ENCODE peak calls at places on chromosomes 16 and 17, in ten cellular contexts. One of them, this sample, is unnamed.

GRCh38 chr17:38559025-38559879 is 46.5 kb downstream of the SRCIN1 start:
- DNase-seq in mucosa of descending colon: peak; percentile 93
- DNase-seq in hippocampal formation: no peak
- DNase-seq in stimulated activated CD4-positive, alpha-beta T cell treated with anti-CD3 and anti-CD28 coated beads, TNF-alpha, amount 100 ng/mL, for 4 hours: peak; percentile 87
- DNase-seq in SHP77: peak; percentile 95
- DNase-seq in GM12864: peak; percentile 57
- DNase-seq in nucleus accumbens: no peak
- DNase-seq in cardiac muscle cell: peak; percentile 84
- DNase-seq in lung: peak; percentile 91
- DNase-seq in iris pigment epithelial cell: peak; percentile 74
- DNase-seq in this sample: peak; percentile 89

GRCh38 chr16:19908921-19909320 is 24.3 kb upstream of the GPRC5B start:
- DNase-seq in cardiac muscle cell: no peak
- DNase-seq in hippocampal formation: no peak
- DNase-seq in mucosa of descending colon: no peak
- DNase-seq in iris pigment epithelial cell: no peak
- DNase-seq in GM12864: no peak
- DNase-seq in nucleus accumbens: no peak
- DNase-seq in SHP77: no peak
- DNase-seq in stimulated activated CD4-positive, alpha-beta T cell treated with anti-CD3 and anti-CD28 coated beads, TNF-alpha, amount 100 ng/mL, for 4 hours: no peak
- DNase-seq in lung: no peak
- DNase-seq in this sample: no peak

GRCh38 chr17:74259667-74260524 is 14.1 kb upstream of the DNAI2 start:
- DNase-seq in iris pigment epithelial cell: no peak
- DNase-seq in SHP77: no peak
- DNase-seq in cardiac muscle cell: no peak
- DNase-seq in lung: no peak
- DNase-seq in GM12864: no peak
- DNase-seq in nucleus accumbens: no peak
- DNase-seq in hippocampal formation: no peak
- DNase-seq in stimulated activated CD4-positive, alpha-beta T cell treated with anti-CD3 and anti-CD28 coated beads, TNF-alpha, amount 100 ng/mL, for 4 hours: no peak
- DNase-seq in mucosa of descending colon: no peak
- DNase-seq in this sample: no peak

GRCh38 chr16:54633943-54634362 is 296.7 kb upstream of the IRX5 start:
- DNase-seq in lung: peak; percentile 48
- DNase-seq in iris pigment epithelial cell: peak; percentile 18
- DNase-seq in cardiac muscle cell: peak; percentile 44
- DNase-seq in GM12864: no peak
- DNase-seq in mucosa of descending colon: no peak
- DNase-seq in hippocampal formation: no peak
- DNase-seq in SHP77: peak; percentile 10
- DNase-seq in stimulated activated CD4-positive, alpha-beta T cell treated with anti-CD3 and anti-CD28 coated beads, TNF-alpha, amount 100 ng/mL, for 4 hours: no peak
- DNase-seq in nucleus accumbens: no peak
- DNase-seq in this sample: no peak

GRCh38 chr17:38885728-38886642 is 16.1 kb downstream of the LASP1 start:
- DNase-seq in hippocampal formation: peak; percentile 50
- DNase-seq in stimulated activated CD4-positive, alpha-beta T cell treated with anti-CD3 and anti-CD28 coated beads, TNF-alpha, amount 100 ng/mL, for 4 hours: no peak
- DNase-seq in lung: no peak
- DNase-seq in GM12864: no peak
- DNase-seq in SHP77: no peak
- DNase-seq in nucleus accumbens: peak; percentile 24
- DNase-seq in iris pigment epithelial cell: peak; percentile 75
- DNase-seq in mucosa of descending colon: no peak
- DNase-seq in cardiac muscle cell: peak; percentile 71
- DNase-seq in this sample: peak; percentile 50

GRCh38 chr17:30961213-30962188 is 9.3 kb upstream of the RNF135 start:
- DNase-seq in GM12864: peak; percentile 64
- DNase-seq in SHP77: no peak
- DNase-seq in lung: no peak
- DNase-seq in mucosa of descending colon: no peak
- DNase-seq in cardiac muscle cell: no peak
- DNase-seq in nucleus accumbens: no peak
- DNase-seq in stimulated activated CD4-positive, alpha-beta T cell treated with anti-CD3 and anti-CD28 coated beads, TNF-alpha, amount 100 ng/mL, for 4 hours: no peak
- DNase-seq in hippocampal formation: peak; percentile 10
- DNase-seq in iris pigment epithelial cell: no peak
- DNase-seq in this sample: no peak

GRCh38 chr17:10295728-10296343 is 77.0 kb downstream of the MYH13 start:
- DNase-seq in stimulated activated CD4-positive, alpha-beta T cell treated with anti-CD3 and anti-CD28 coated beads, TNF-alpha, amount 100 ng/mL, for 4 hours: no peak
- DNase-seq in nucleus accumbens: no peak
- DNase-seq in lung: peak; percentile 54
- DNase-seq in hippocampal formation: peak; percentile 37
- DNase-seq in GM12864: no peak
- DNase-seq in mucosa of descending colon: peak; percentile 54
- DNase-seq in SHP77: peak; percentile 51
- DNase-seq in iris pigment epithelial cell: peak; percentile 52
- DNase-seq in cardiac muscle cell: peak; percentile 75
- DNase-seq in this sample: peak; percentile 10

GRCh38 chr16:50868577-50868976 is 126.7 kb downstream of the CYLD start:
- DNase-seq in hippocampal formation: no peak
- DNase-seq in lung: no peak
- DNase-seq in iris pigment epithelial cell: no peak
- DNase-seq in nucleus accumbens: no peak
- DNase-seq in GM12864: no peak
- DNase-seq in mucosa of descending colon: no peak
- DNase-seq in SHP77: no peak
- DNase-seq in cardiac muscle cell: no peak
- DNase-seq in stimulated activated CD4-positive, alpha-beta T cell treated with anti-CD3 and anti-CD28 coated beads, TNF-alpha, amount 100 ng/mL, for 4 hours: no peak
- DNase-seq in this sample: no peak

GRCh38 chr17:83109793-83110645 is 30.6 kb downstream of the METRNL start:
- DNase-seq in iris pigment epithelial cell: peak; percentile 85
- DNase-seq in GM12864: no peak
- DNase-seq in cardiac muscle cell: peak; percentile 73
- DNase-seq in lung: peak; percentile 93
- DNase-seq in SHP77: no peak
- DNase-seq in mucosa of descending colon: peak; percentile 82
- DNase-seq in nucleus accumbens: no peak
- DNase-seq in hippocampal formation: no peak
- DNase-seq in stimulated activated CD4-positive, alpha-beta T cell treated with anti-CD3 and anti-CD28 coated beads, TNF-alpha, amount 100 ng/mL, for 4 hours: no peak
- DNase-seq in this sample: no peak

GRCh38 chr17:40022961-40023541 is 7.8 kb downstream of the CSF3 start:
- DNase-seq in cardiac muscle cell: no peak
- DNase-seq in stimulated activated CD4-positive, alpha-beta T cell treated with anti-CD3 and anti-CD28 coated beads, TNF-alpha, amount 100 ng/mL, for 4 hours: no peak
- DNase-seq in GM12864: no peak
- DNase-seq in nucleus accumbens: no peak
- DNase-seq in iris pigment epithelial cell: no peak
- DNase-seq in hippocampal formation: no peak
- DNase-seq in mucosa of descending colon: peak; percentile 74
- DNase-seq in lung: no peak
- DNase-seq in SHP77: no peak
- DNase-seq in this sample: no peak

GRCh38 chr16:88442435-88442810 is 10.7 kb upstream of the ZFPM1 start:
- DNase-seq in hippocampal formation: no peak
- DNase-seq in iris pigment epithelial cell: no peak
- DNase-seq in nucleus accumbens: no peak
- DNase-seq in mucosa of descending colon: no peak
- DNase-seq in SHP77: no peak
- DNase-seq in stimulated activated CD4-positive, alpha-beta T cell treated with anti-CD3 and anti-CD28 coated beads, TNF-alpha, amount 100 ng/mL, for 4 hours: no peak
- DNase-seq in lung: no peak
- DNase-seq in cardiac muscle cell: no peak
- DNase-seq in GM12864: no peak
- DNase-seq in this sample: no peak

GRCh38 chr16:46748775-46749705 is 896 bp upstream of the MYLK3 start:
- DNase-seq in iris pigment epithelial cell: no peak
- DNase-seq in cardiac muscle cell: peak; percentile 92
- DNase-seq in mucosa of descending colon: no peak
- DNase-seq in lung: no peak
- DNase-seq in nucleus accumbens: no peak
- DNase-seq in GM12864: no peak
- DNase-seq in hippocampal formation: no peak
- DNase-seq in stimulated activated CD4-positive, alpha-beta T cell treated with anti-CD3 and anti-CD28 coated beads, TNF-alpha, amount 100 ng/mL, for 4 hours: no peak
- DNase-seq in SHP77: peak; percentile 73
- DNase-seq in this sample: no peak

GRCh38 chr17:49973271-49973615 is 4.3 kb downstream of the DLX4 start:
- DNase-seq in lung: no peak
- DNase-seq in mucosa of descending colon: no peak
- DNase-seq in hippocampal formation: no peak
- DNase-seq in stimulated activated CD4-positive, alpha-beta T cell treated with anti-CD3 and anti-CD28 coated beads, TNF-alpha, amount 100 ng/mL, for 4 hours: no peak
- DNase-seq in SHP77: no peak
- DNase-seq in iris pigment epithelial cell: no peak
- DNase-seq in nucleus accumbens: no peak
- DNase-seq in cardiac muscle cell: no peak
- DNase-seq in GM12864: no peak
- DNase-seq in this sample: no peak

GRCh38 chr17:77188084-77189066 is 47.6 kb downstream of the SEC14L1 start:
- DNase-seq in GM12864: no peak
- DNase-seq in cardiac muscle cell: no peak
- DNase-seq in stimulated activated CD4-positive, alpha-beta T cell treated with anti-CD3 and anti-CD28 coated beads, TNF-alpha, amount 100 ng/mL, for 4 hours: no peak
- DNase-seq in mucosa of descending colon: no peak
- DNase-seq in iris pigment epithelial cell: peak; percentile 73
- DNase-seq in lung: no peak
- DNase-seq in nucleus accumbens: no peak
- DNase-seq in SHP77: no peak
- DNase-seq in hippocampal formation: no peak
- DNase-seq in this sample: no peak

GRCh38 chr17:55648086-55648485 is 74.6 kb downstream of the TMEM100 start:
- DNase-seq in SHP77: no peak
- DNase-seq in nucleus accumbens: no peak
- DNase-seq in GM12864: no peak
- DNase-seq in mucosa of descending colon: no peak
- DNase-seq in hippocampal formation: no peak
- DNase-seq in lung: no peak
- DNase-seq in iris pigment epithelial cell: peak; percentile 16
- DNase-seq in cardiac muscle cell: no peak
- DNase-seq in stimulated activated CD4-positive, alpha-beta T cell treated with anti-CD3 and anti-CD28 coated beads, TNF-alpha, amount 100 ng/mL, for 4 hours: no peak
- DNase-seq in this sample: no peak

GRCh38 chr17:46982577-46982976 is 3.5 kb upstream of the RPRML start:
- DNase-seq in stimulated activated CD4-positive, alpha-beta T cell treated with anti-CD3 and anti-CD28 coated beads, TNF-alpha, amount 100 ng/mL, for 4 hours: no peak
- DNase-seq in iris pigment epithelial cell: no peak
- DNase-seq in nucleus accumbens: no peak
- DNase-seq in hippocampal formation: no peak
- DNase-seq in cardiac muscle cell: no peak
- DNase-seq in GM12864: no peak
- DNase-seq in SHP77: no peak
- DNase-seq in lung: no peak
- DNase-seq in mucosa of descending colon: no peak
- DNase-seq in this sample: no peak

GRCh38 chr17:77328823-77329740 is 188.3 kb downstream of the SEC14L1 start:
- DNase-seq in mucosa of descending colon: peak; percentile 46
- DNase-seq in iris pigment epithelial cell: no peak
- DNase-seq in stimulated activated CD4-positive, alpha-beta T cell treated with anti-CD3 and anti-CD28 coated beads, TNF-alpha, amount 100 ng/mL, for 4 hours: no peak
- DNase-seq in cardiac muscle cell: no peak
- DNase-seq in SHP77: peak; percentile 22
- DNase-seq in nucleus accumbens: no peak
- DNase-seq in lung: peak; percentile 28
- DNase-seq in hippocampal formation: no peak
- DNase-seq in GM12864: no peak
- DNase-seq in this sample: no peak

GRCh38 chr17:32870027-32870670 is 6.8 kb downstream of the MYO1D start:
- DNase-seq in cardiac muscle cell: no peak
- DNase-seq in SHP77: no peak
- DNase-seq in mucosa of descending colon: no peak
- DNase-seq in nucleus accumbens: no peak
- DNase-seq in stimulated activated CD4-positive, alpha-beta T cell treated with anti-CD3 and anti-CD28 coated beads, TNF-alpha, amount 100 ng/mL, for 4 hours: no peak
- DNase-seq in hippocampal formation: no peak
- DNase-seq in GM12864: no peak
- DNase-seq in lung: no peak
- DNase-seq in iris pigment epithelial cell: no peak
- DNase-seq in this sample: no peak

GRCh38 chr17:76940293-76940692 is 72.1 kb downstream of the MGAT5B start:
- DNase-seq in lung: no peak
- DNase-seq in SHP77: no peak
- DNase-seq in cardiac muscle cell: no peak
- DNase-seq in mucosa of descending colon: no peak
- DNase-seq in stimulated activated CD4-positive, alpha-beta T cell treated with anti-CD3 and anti-CD28 coated beads, TNF-alpha, amount 100 ng/mL, for 4 hours: no peak
- DNase-seq in nucleus accumbens: no peak
- DNase-seq in iris pigment epithelial cell: no peak
- DNase-seq in hippocampal formation: no peak
- DNase-seq in GM12864: no peak
- DNase-seq in this sample: no peak

GRCh38 chr17:77200711-77201110 is 59.9 kb downstream of the SEC14L1 start:
- DNase-seq in GM12864: no peak
- DNase-seq in stimulated activated CD4-positive, alpha-beta T cell treated with anti-CD3 and anti-CD28 coated beads, TNF-alpha, amount 100 ng/mL, for 4 hours: no peak
- DNase-seq in iris pigment epithelial cell: no peak
- DNase-seq in cardiac muscle cell: no peak
- DNase-seq in mucosa of descending colon: no peak
- DNase-seq in SHP77: no peak
- DNase-seq in hippocampal formation: no peak
- DNase-seq in nucleus accumbens: no peak
- DNase-seq in lung: no peak
- DNase-seq in this sample: no peak

GRCh38 chr17:4852504-4853075 is 19.4 kb downstream of the MINK1 start:
- DNase-seq in cardiac muscle cell: peak; percentile 25
- DNase-seq in mucosa of descending colon: no peak
- DNase-seq in GM12864: no peak
- DNase-seq in iris pigment epithelial cell: peak; percentile 66
- DNase-seq in nucleus accumbens: no peak
- DNase-seq in stimulated activated CD4-positive, alpha-beta T cell treated with anti-CD3 and anti-CD28 coated beads, TNF-alpha, amount 100 ng/mL, for 4 hours: no peak
- DNase-seq in hippocampal formation: no peak
- DNase-seq in SHP77: peak; percentile 47
- DNase-seq in lung: no peak
- DNase-seq in this sample: no peak

GRCh38 chr17:30908717-30909420 is 2.8 kb upstream of the TEFM start:
- DNase-seq in nucleus accumbens: no peak
- DNase-seq in GM12864: no peak
- DNase-seq in hippocampal formation: no peak
- DNase-seq in lung: no peak
- DNase-seq in mucosa of descending colon: no peak
- DNase-seq in SHP77: no peak
- DNase-seq in cardiac muscle cell: no peak
- DNase-seq in stimulated activated CD4-positive, alpha-beta T cell treated with anti-CD3 and anti-CD28 coated beads, TNF-alpha, amount 100 ng/mL, for 4 hours: no peak
- DNase-seq in iris pigment epithelial cell: no peak
- DNase-seq in this sample: no peak

GRCh38 chr16:1073566-1074378 is 1.2 kb downstream of the SSTR5 start:
- DNase-seq in iris pigment epithelial cell: no peak
- DNase-seq in lung: no peak
- DNase-seq in nucleus accumbens: no peak
- DNase-seq in hippocampal formation: no peak
- DNase-seq in cardiac muscle cell: peak; percentile 51
- DNase-seq in stimulated activated CD4-positive, alpha-beta T cell treated with anti-CD3 and anti-CD28 coated beads, TNF-alpha, amount 100 ng/mL, for 4 hours: no peak
- DNase-seq in SHP77: no peak
- DNase-seq in GM12864: no peak
- DNase-seq in mucosa of descending colon: no peak
- DNase-seq in this sample: no peak

GRCh38 chr17:5126719-5127488 is 11.1 kb downstream of the USP6 start:
- DNase-seq in iris pigment epithelial cell: no peak
- DNase-seq in mucosa of descending colon: no peak
- DNase-seq in stimulated activated CD4-positive, alpha-beta T cell treated with anti-CD3 and anti-CD28 coated beads, TNF-alpha, amount 100 ng/mL, for 4 hours: no peak
- DNase-seq in hippocampal formation: no peak
- DNase-seq in nucleus accumbens: no peak
- DNase-seq in SHP77: no peak
- DNase-seq in GM12864: no peak
- DNase-seq in cardiac muscle cell: no peak
- DNase-seq in lung: peak; percentile 21
- DNase-seq in this sample: no peak

GRCh38 chr17:78359216-78359935 is 501 bp downstream of the SOCS3 start:
- DNase-seq in stimulated activated CD4-positive, alpha-beta T cell treated with anti-CD3 and anti-CD28 coated beads, TNF-alpha, amount 100 ng/mL, for 4 hours: no peak
- DNase-seq in SHP77: peak; percentile 48
- DNase-seq in nucleus accumbens: no peak
- DNase-seq in GM12864: no peak
- DNase-seq in cardiac muscle cell: peak; percentile 42
- DNase-seq in iris pigment epithelial cell: peak; percentile 54
- DNase-seq in mucosa of descending colon: no peak
- DNase-seq in hippocampal formation: no peak
- DNase-seq in lung: no peak
- DNase-seq in this sample: no peak

GRCh38 chr16:1188781-1189189 is 35.9 kb downstream of the CACNA1H start:
- DNase-seq in iris pigment epithelial cell: peak; percentile 31
- DNase-seq in SHP77: no peak
- DNase-seq in lung: no peak
- DNase-seq in stimulated activated CD4-positive, alpha-beta T cell treated with anti-CD3 and anti-CD28 coated beads, TNF-alpha, amount 100 ng/mL, for 4 hours: no peak
- DNase-seq in cardiac muscle cell: peak; percentile 87
- DNase-seq in hippocampal formation: no peak
- DNase-seq in GM12864: no peak
- DNase-seq in mucosa of descending colon: peak; percentile 67
- DNase-seq in nucleus accumbens: no peak
- DNase-seq in this sample: no peak

GRCh38 chr16:10938321-10938720 is 3.9 kb downstream of the DEXI start:
- DNase-seq in iris pigment epithelial cell: no peak
- DNase-seq in stimulated activated CD4-positive, alpha-beta T cell treated with anti-CD3 and anti-CD28 coated beads, TNF-alpha, amount 100 ng/mL, for 4 hours: no peak
- DNase-seq in lung: no peak
- DNase-seq in SHP77: no peak
- DNase-seq in cardiac muscle cell: no peak
- DNase-seq in nucleus accumbens: no peak
- DNase-seq in mucosa of descending colon: no peak
- DNase-seq in GM12864: no peak
- DNase-seq in hippocampal formation: no peak
- DNase-seq in this sample: no peak

GRCh38 chr17:35684046-35684802 is 47.2 kb upstream of the RASL10B start:
- DNase-seq in GM12864: no peak
- DNase-seq in cardiac muscle cell: no peak
- DNase-seq in stimulated activated CD4-positive, alpha-beta T cell treated with anti-CD3 and anti-CD28 coated beads, TNF-alpha, amount 100 ng/mL, for 4 hours: no peak
- DNase-seq in SHP77: no peak
- DNase-seq in lung: no peak
- DNase-seq in iris pigment epithelial cell: peak; percentile 84
- DNase-seq in hippocampal formation: no peak
- DNase-seq in mucosa of descending colon: no peak
- DNase-seq in nucleus accumbens: no peak
- DNase-seq in this sample: no peak

This sample was measured in C1 segment of cervical spinal cord.